ENCODE peak calls at places on chromosomes 16 and 17, in seven cellular contexts. E is Peyer's patch, Q is brain microvascular endothelial cell, W is coronary artery, M is endothelial cell of umbilical vein, R is AG04450, T is substantia nigra. H is an unnamed sample.

GRCh38 chr17:47937915-47938314 is 3.5 kb upstream of the PNPO start:
- DNase-seq in E (no peak), Q (no peak), W (no peak), M (no peak), R (no peak), T (no peak), H (no peak)

GRCh38 chr16:15548482-15548891 is 94.5 kb downstream of the MARF1 start:
- DNase-seq in E (no peak), Q (peak; percentile 18), W (no peak), M (no peak), R (no peak), T (no peak), H (no peak)

GRCh38 chr16:17476414-17477259 is 5.9 kb upstream of the XYLT1 start:
- DNase-seq in E (peak; percentile 64), Q (peak; percentile 27), W (no peak), M (peak; percentile 6), R (peak; percentile 51), T (no peak), H (no peak)

GRCh38 chr17:5282639-5283217 is 644 bp downstream of the RABEP1 start:
- DNase-seq in E (no peak), Q (no peak), W (no peak), M (peak; percentile 37), R (no peak), T (no peak), H (no peak)

GRCh38 chr17:42660692-42661345 is 1.7 kb downstream of the TUBG2 start:
- DNase-seq in E (no peak), Q (no peak), W (no peak), M (peak; percentile 63), R (no peak), T (no peak), H (no peak)

GRCh38 chr16:86338403-86339115 is 171.8 kb upstream of the FOXF1 start:
- DNase-seq in E (no peak), Q (no peak), W (no peak), M (no peak), R (no peak), T (no peak), H (no peak)

GRCh38 chr17:17972126-17972951 is at the start of the genes DRC3 and TOM1L2:
- DNase-seq in E (peak; percentile 100), Q (peak; percentile 100), W (peak; percentile 100), M (peak; percentile 100), R (peak; percentile 100), T (peak; percentile 100), H (peak; percentile 99)

GRCh38 chr16:83336630-83337029 is 471.1 kb upstream of the HSBP1 start:
- DNase-seq in E (no peak), Q (peak; percentile 87), W (no peak), M (peak; percentile 91), R (peak; percentile 1), T (no peak), H (peak; percentile 49)

GRCh38 chr16:65057184-65057583 is 64.7 kb downstream of the CDH11 start:
- DNase-seq in E (no peak), Q (no peak), W (no peak), M (no peak), R (no peak), T (no peak), H (no peak)

GRCh38 chr17:73028311-73028755 is 64.2 kb downstream of the SLC39A11 start:
- DNase-seq in E (no peak), Q (no peak), W (no peak), M (no peak), R (peak; percentile 60), T (no peak), H (no peak)

GRCh38 chr16:78310990-78311561 is 211.6 kb downstream of the WWOX start:
- DNase-seq in E (no peak), Q (no peak), W (no peak), M (no peak), R (no peak), T (no peak), H (no peak)

GRCh38 chr17:72359274-72359673 is 238.5 kb downstream of the SOX9 start:
- DNase-seq in E (no peak), Q (no peak), W (no peak), M (no peak), R (no peak), T (no peak), H (no peak)

GRCh38 chr16:87819282-87819681 is 50.0 kb downstream of the SLC7A5 start:
- DNase-seq in E (no peak), Q (no peak), W (no peak), M (no peak), R (no peak), T (no peak), H (no peak)

GRCh38 chr17:79041041-79041570 is 17.1 kb downstream of the C1QTNF1 start:
- DNase-seq in E (no peak), Q (no peak), W (no peak), M (no peak), R (no peak), T (no peak), H (no peak)

GRCh38 chr16:88359008-88359407 is 23.8 kb upstream of the ZNF469 start:
- DNase-seq in E (no peak), Q (no peak), W (no peak), M (no peak), R (no peak), T (no peak), H (no peak)

GRCh38 chr17:19940722-19941464 is 36.7 kb downstream of the AKAP10 start:
- DNase-seq in E (no peak), Q (peak; percentile 22), W (no peak), M (no peak), R (no peak), T (no peak), H (peak; percentile 31)

GRCh38 chr17:45115871-45116270 is 16.4 kb downstream of the PLCD3 start:
- DNase-seq in E (no peak), Q (peak; percentile 28), W (no peak), M (no peak), R (no peak), T (no peak), H (no peak)

DNA sequence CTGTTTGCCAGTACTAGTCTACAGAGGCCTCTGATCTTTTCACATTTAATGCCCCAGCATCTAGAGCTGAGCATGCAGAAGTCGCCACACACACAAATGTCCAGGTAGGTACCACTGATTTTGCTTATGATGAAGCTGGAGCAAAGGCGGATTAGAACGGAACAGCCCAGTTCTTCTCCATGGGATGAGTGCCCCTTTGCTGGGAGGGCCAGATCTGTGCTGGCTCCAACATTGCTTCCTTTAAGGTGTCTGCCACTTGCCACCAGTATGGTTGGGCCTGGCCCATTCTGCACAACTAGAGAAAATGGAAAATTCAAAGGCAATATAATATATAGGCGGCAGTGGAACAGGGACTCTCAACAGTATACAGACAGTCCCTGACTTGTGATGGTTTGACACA is 2.2 kb upstream of the MNT start:
- DNase-seq in E (no peak), Q (no peak), W (no peak), M (no peak), R (no peak), T (no peak), H (no peak)
- H3K27ac ChIP-seq in E (no peak overlapping the region), Q (no peak overlapping the region), W (peak overlapping the region; percentile 100), M (no peak overlapping the region), R (no peak overlapping the region), T (no peak overlapping the region), H (peak overlapping the region; percentile 100)

GRCh38 chr17:39660397-39661043 is 4.6 kb upstream of the TCAP start:
- DNase-seq in E (no peak), Q (no peak), W (no peak), M (no peak), R (no peak), T (no peak), H (no peak)
- H3K27ac ChIP-seq in E (no peak overlapping the region), Q (no peak overlapping the region), W (no peak overlapping the region), M (no peak overlapping the region), R (no peak overlapping the region), T (peak overlapping the region; percentile 51), H (no peak overlapping the region)

GRCh38 chr17:77330602-77331081 is 189.9 kb downstream of the SEC14L1 start:
- DNase-seq in E (peak; percentile 14), Q (no peak), W (no peak), M (no peak), R (no peak), T (no peak), H (no peak)

GRCh38 chr17:77331161-77331864 is 190.5 kb downstream of the SEC14L1 start:
- DNase-seq in E (peak; percentile 98), Q (peak; percentile 82), W (peak; percentile 91), M (peak; percentile 78), R (no peak), T (peak; percentile 71), H (no peak)

GRCh38 chr17:77332034-77332971 is 191.5 kb downstream of the SEC14L1 start:
- DNase-seq in E (peak; percentile 69), Q (no peak), W (no peak), M (no peak), R (no peak), T (no peak), H (no peak)

GRCh38 chr17:77329741-77330531 is 189.2 kb downstream of the SEC14L1 start:
- DNase-seq in E (peak; percentile 14), Q (no peak), W (no peak), M (no peak), R (no peak), T (no peak), H (no peak)

DNA sequence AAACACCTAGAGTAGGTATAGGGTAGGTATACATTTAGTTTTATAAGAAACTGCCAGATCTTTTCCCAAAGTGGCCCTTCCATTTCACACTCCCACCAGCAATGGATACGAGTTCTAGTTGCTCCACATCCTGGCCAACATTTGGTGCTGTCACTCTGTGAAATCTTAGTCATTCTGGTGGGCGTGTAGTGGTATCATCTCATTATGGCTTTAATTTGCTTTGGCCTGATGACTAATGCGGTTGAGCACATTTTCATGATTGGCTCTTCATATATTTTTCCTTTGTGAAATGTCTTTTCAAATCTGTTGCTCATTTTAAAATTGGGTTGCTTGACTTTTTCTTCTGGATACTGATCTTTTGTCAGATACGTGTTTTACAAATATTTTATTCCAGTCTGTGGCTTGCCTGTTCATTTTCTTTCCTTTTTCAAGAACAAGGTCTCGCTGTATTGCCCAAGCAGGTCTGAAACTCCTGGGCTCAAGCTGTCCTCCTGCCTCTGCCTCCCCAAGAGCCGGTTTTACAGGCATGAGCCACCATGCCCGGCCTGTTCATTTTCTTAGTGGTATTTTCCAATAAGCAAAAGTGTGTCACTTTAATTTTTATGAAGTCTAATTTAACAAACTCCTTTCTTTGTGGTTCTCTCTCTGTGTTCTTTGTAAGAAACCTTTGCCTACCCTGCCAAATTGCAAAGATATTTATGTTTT is 192.4 kb downstream of the SEC14L1 start:
- DNase-seq in E (peak; percentile 15), Q (peak; percentile 74), W (peak; percentile 40), M (no peak), R (no peak), T (no peak), H (no peak)
- H3K27ac ChIP-seq in E (peak overlapping the region; percentile 73), Q (peak overlapping the region; percentile 37), W (no peak overlapping the region), M (no peak overlapping the region), R (peak overlapping the region; percentile 69), T (no peak overlapping the region), H (peak overlapping the region; percentile 65)

DNA sequence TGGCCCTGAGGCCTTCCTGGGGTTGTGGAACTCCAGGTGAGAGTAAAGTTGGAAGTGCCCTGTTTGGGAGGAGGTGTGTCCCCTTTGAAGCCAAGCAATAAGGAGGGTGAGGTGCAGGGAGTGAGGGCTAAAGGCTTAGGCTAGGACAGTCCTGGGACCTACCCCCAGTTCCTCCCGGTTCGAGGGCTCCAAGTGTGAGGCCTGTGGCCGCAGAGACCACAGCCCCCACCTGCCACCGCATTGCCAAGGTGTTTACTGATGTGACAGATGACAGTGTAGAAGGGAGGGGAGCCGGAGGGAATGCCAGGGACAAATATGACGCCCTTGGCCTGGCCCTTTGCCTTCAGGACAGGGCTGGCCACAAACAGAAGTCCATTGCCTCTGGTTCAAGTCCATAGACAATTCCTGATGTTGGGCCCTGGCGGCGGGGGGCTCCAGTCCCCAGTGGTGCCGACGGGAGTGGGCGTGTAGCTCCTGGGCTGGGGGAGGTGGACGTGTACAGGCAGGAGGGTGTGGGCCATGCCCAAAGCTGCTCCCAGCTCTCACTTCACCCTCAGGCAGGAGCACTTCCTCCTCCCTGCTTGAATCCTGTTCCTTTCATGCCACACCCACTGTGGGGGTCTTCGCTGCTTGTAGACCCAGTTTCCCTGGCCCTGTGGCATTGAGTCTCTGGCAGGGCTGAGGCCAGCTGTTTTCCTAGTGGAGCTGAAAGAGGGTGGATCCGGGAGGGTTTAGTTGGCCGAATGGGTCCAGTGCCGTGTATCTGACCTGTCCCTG is 3.2 kb downstream of the ADORA2B start:
- DNase-seq in E (no peak), Q (no peak), W (no peak), M (no peak), R (no peak), T (no peak), H (no peak)
- H3K27ac ChIP-seq in E (peak overlapping the region; percentile 43), Q (no peak overlapping the region), W (no peak overlapping the region), M (no peak overlapping the region), R (no peak overlapping the region), T (no peak overlapping the region), H (peak overlapping the region; percentile 92)